ENCODE peak calls at places on chromosomes 5 and 9, in nine cellular contexts. D, A, X, P, K, Y, F, V and G are unnamed samples.

GRCh38 chr5:87400305-87400899 is 12.3 kb downstream of the CCNH start:
- DNase-seq in P (no peak), Y (no peak), K (peak), D (peak), F (no peak), A (peak), V (no peak), X (no peak), G (no peak)

GRCh38 chr5:97229688-97230285 is 46.7 kb upstream of the RIOK2 start:
- DNase-seq in V (no peak), K (no peak), D (no peak), A (no peak), X (no peak), F (no peak), Y (no peak), P (no peak), G (no peak)

GRCh38 chr9:76216161-76216649 is 178.0 kb downstream of the RFK start:
- DNase-seq in V (no peak), D (peak), A (no peak), X (peak), F (no peak), K (peak), Y (no peak), P (no peak), G (no peak)

GRCh38 chr5:141889282-141889871 is 11.2 kb upstream of the PCDH1 start:
- DNase-seq in K (no peak), F (no peak), P (no peak), Y (no peak), A (no peak), D (no peak), X (no peak), V (no peak), G (no peak)

GRCh38 chr5:124631874-124632550 is 114.4 kb downstream of the ZNF608 start:
- DNase-seq in Y (no peak), X (no peak), D (no peak), P (no peak), K (no peak), A (no peak), F (no peak), V (no peak), G (no peak)

GRCh38 chr5:169663537-169663936 is 26.5 kb downstream of the DOCK2 start:
- DNase-seq in A (no peak), V (no peak), Y (no peak), K (no peak), X (no peak), P (no peak), F (no peak), D (no peak), G (no peak)

GRCh38 chr9:72524820-72525539 is 3.6 kb downstream of the TMC1 start:
- DNase-seq in A (no peak), X (peak), D (peak), V (no peak), Y (no peak), F (no peak), K (peak), P (no peak), G (no peak)

GRCh38 chr9:121654497-121655140 is 3.2 kb downstream of the DAB2IP start:
- DNase-seq in V (peak), D (no peak), P (no peak), K (no peak), X (no peak), Y (no peak), F (no peak), A (no peak), G (no peak)